ENCODE peak calls at places on chromosomes 3 and 15, in four cellular contexts. L, V, I and H are unnamed samples.

GRCh38 chr3:105618561-105618960 is 250.3 kb downstream of the CBLB start:
- DNase-seq in L (no peak), V (no peak), I (no peak), H (no peak)

GRCh38 chr15:31342381-31342780 is 15.7 kb downstream of the KLF13 start:
- DNase-seq in L (no peak), V (no peak), I (no peak), H (no peak)

GRCh38 chr3:101281616-101282015 is 38.8 kb downstream of the IMPG2 start:
- DNase-seq in L (no peak), V (peak; percentile 8), I (no peak), H (no peak)

GRCh38 chr3:102180291-102180931 is 254.4 kb upstream of the ZPLD1 start:
- DNase-seq in L (peak; percentile 91), V (no peak), I (no peak), H (peak; percentile 71)

GRCh38 chr3:46930945-46931403 is 45.6 kb downstream of the CCDC12 start:
- DNase-seq in L (no peak), V (no peak), I (no peak), H (peak; percentile 69)

GRCh38 chr15:77554306-77555080 is 78.2 kb downstream of the LINGO1 start:
- DNase-seq in L (no peak), V (peak; percentile 30), I (no peak), H (no peak)

GRCh38 chr3:42264399-42265058 is 1.5 kb downstream of the CCK start:
- DNase-seq in L (peak; percentile 83), V (no peak), I (no peak), H (no peak)

GRCh38 chr3:195701042-195701910 is 19.5 kb upstream of the MUC20 start:
- DNase-seq in L (no peak), V (no peak), I (no peak), H (no peak)

GRCh38 chr15:69801132-69801531 is 296.6 kb downstream of the TLE3 start:
- DNase-seq in L (no peak), V (no peak), I (no peak), H (no peak)

GRCh38 chr3:19576343-19576742 is 357.7 kb downstream of the EFHB start:
- DNase-seq in L (no peak), V (no peak), I (no peak), H (no peak)

GRCh38 chr15:77045985-77046384 is 24.9 kb downstream of the TSPAN3 start:
- DNase-seq in L (no peak), V (no peak), I (no peak), H (no peak)

GRCh38 chr15:73109751-73110150 is 57.5 kb downstream of the NEO1 start:
- DNase-seq in L (no peak), V (no peak), I (no peak), H (no peak)

GRCh38 chr3:153977148-153977547 is 144.0 kb upstream of the ARHGEF26 start:
- DNase-seq in L (peak; percentile 71), V (no peak), I (no peak), H (peak; percentile 47)

GRCh38 chr15:72342385-72342784 is 22.4 kb upstream of the CELF6 start:
- DNase-seq in L (peak; percentile 28), V (peak; percentile 66), I (peak; percentile 7), H (peak; percentile 70)

GRCh38 chr3:45465192-45465591 is 76.8 kb downstream of the LARS2 start:
- DNase-seq in L (no peak), V (no peak), I (no peak), H (no peak)

GRCh38 chr15:77032052-77032646 is 37.2 kb downstream of the PSTPIP1 start:
- DNase-seq in L (no peak), V (no peak), I (no peak), H (no peak)

GRCh38 chr3:190701096-190701532 is 161.4 kb downstream of the GMNC start:
- DNase-seq in L (peak; percentile 69), V (peak; percentile 52), I (peak; percentile 51), H (peak; percentile 87)

GRCh38 chr3:142209655-142210054 is 15.7 kb downstream of the GK5 start:
- DNase-seq in L (peak; percentile 97), V (no peak), I (no peak), H (peak; percentile 17)

GRCh38 chr3:169367016-169367415 is 296.5 kb downstream of the MECOM start:
- DNase-seq in L (no peak), V (no peak), I (no peak), H (no peak)

GRCh38 chr15:93372209-93372910 is 283.3 kb upstream of the RGMA start:
- DNase-seq in L (no peak), V (no peak), I (no peak), H (no peak)

GRCh38 chr15:79028411-79028964 is 62.1 kb downstream of the RASGRF1 start:
- DNase-seq in L (peak; percentile 48), V (peak; percentile 64), I (peak; percentile 52), H (peak; percentile 71)

GRCh38 chr3:111472556-111472955 is 69.4 kb upstream of the CD96 start:
- DNase-seq in L (no peak), V (no peak), I (no peak), H (peak; percentile 42)

GRCh38 chr3:147962408-147963164 is 553.4 kb downstream of the ZIC1 start:
- DNase-seq in L (no peak), V (no peak), I (no peak), H (no peak)

GRCh38 chr15:74958320-74958907 is 1.8 kb upstream of the RPP25 start:
- DNase-seq in L (peak; percentile 79), V (peak; percentile 68), I (no peak), H (peak; percentile 31)

GRCh38 chr3:182364723-182365650 is 428.3 kb upstream of the ATP11B start:
- DNase-seq in L (no peak), V (no peak), I (peak; percentile 94), H (peak; percentile 66)

GRCh38 chr15:48646364-48646763 is 855 bp upstream of the FBN1 start:
- DNase-seq in L (no peak), V (no peak), I (no peak), H (no peak)

GRCh38 chr3:141080407-141080806 is 29.3 kb downstream of the SPSB4 start:
- DNase-seq in L (no peak), V (no peak), I (no peak), H (no peak)

GRCh38 chr3:141083831-141084624 is 32.9 kb downstream of the SPSB4 start:
- DNase-seq in L (no peak), V (peak; percentile 86), I (no peak), H (no peak)

GRCh38 chr3:141082064-141082463 is 30.9 kb downstream of the SPSB4 start:
- DNase-seq in L (no peak), V (no peak), I (no peak), H (no peak)

GRCh38 chr3:141083226-141083625 is 32.1 kb downstream of the SPSB4 start:
- DNase-seq in L (no peak), V (no peak), I (no peak), H (no peak)

DNA sequence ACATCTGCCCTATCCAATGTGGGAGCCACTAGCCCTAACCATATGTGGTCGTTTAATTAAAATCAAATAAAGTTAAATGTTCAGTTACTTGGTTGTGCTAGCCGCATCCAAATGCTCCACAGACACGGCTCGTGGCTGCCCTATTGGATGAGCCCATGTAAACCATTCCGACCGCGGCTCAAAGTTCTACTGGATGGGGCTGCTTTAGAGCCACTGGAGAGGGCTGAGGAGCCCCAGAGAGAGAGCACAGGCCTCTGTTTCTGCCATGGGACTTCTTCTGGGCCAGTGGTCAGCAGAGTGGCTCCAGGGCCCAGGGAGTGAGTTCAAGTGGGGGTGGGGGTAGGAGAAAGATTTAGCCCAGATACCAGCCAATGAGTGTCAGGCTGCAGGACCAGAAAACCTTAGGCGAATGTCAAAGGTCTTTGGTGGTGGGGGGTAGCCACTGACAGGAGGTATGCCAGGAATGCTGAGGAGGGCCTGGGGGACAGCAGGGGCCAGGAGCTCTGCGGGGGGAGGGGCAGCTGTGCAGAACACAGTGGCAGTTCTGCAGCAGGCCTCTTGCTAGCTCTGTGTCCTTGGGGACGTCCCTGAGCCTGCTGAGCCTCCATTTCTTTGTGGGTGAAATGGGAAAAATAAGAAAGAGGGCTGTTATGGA is 30.1 kb downstream of the SPSB4 start:
- DNase-seq in L (no peak), V (peak; percentile 88), I (no peak), H (no peak)
- H3K4me1 ChIP-seq in L (peaks cover 8% of the 10 kb centered on the region), V (peaks cover 88% of the 10 kb centered on the region), I (no peaks in the 10 kb centered on the region), H (no peaks in the 10 kb centered on the region)

DNA sequence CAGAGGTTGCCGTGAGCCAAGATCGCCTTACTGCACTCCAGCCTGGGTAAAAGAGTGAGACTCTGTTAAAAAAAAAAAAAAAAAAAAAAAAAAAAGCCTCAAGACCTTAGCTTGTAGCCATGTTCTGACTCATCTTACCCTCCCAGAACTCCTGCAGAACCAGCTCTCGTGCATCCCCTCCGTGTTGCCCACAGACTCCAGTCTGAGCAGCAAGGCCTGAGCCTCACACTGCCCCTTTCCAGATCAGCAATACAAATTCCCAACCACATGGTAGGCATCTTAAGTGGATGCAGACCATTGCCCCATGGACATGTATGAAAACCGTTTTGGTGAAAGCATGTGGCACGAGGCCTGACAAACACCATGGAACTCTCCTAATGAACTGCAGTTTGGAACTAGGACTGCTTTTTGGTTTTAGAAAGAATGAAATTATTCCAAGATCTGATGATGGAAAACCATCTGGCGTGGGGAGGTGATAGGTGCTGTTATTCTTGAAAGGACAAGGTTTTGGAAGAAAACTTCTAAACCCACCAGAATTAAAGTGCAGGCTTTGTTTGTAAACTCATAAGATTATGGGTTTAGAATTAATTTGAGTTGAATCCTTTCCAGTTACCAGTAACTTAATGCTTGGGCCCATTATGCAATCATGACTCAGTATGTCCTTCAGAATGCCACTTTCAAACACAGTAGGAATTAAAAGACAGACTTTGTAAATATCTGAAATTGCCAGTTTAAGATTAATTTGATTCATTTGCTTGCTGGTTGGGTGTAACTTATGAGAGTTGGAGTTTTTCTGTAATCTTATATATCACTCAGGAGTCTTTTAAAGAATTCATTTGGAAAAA is 163.7 kb upstream of the LRTM1 start:
- DNase-seq in L (peak; percentile 8), V (no peak), I (no peak), H (peak; percentile 22)
- TF ChIP-seq EZH2phosphoT487 in L (no peak), V (no peak), I (no peak), H (no peak)

DNA sequence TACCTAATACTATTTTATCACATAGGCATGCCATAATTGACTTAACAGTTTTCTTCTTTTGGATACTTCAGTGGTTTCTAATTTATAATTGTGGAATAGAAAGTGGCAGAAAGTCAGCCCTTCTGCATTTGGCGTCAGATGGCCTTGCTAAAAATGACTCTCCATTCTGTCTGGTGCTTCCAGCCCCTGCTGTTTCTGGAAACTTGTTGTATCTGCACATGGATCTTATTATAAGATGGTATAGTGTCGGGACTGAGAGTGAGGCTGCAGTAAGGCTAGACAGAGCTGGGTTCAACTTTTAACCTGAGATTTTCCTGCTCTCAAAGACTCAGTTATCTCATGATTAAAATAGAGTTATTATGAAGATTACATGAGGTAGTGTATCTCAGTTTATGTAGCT is 74.8 kb upstream of the WDR72 start:
- DNase-seq in L (no peak), V (no peak), I (no peak), H (no peak)
- H3K4me1 ChIP-seq in L (no peaks in the 10 kb centered on the region), V (no peaks in the 10 kb centered on the region), I (no peaks in the 10 kb centered on the region), H (no peaks in the 10 kb centered on the region)

GRCh38 chr15:37823601-37824275 is 110.7 kb upstream of the TMCO5A start:
- DNase-seq in L (no peak), V (no peak), I (no peak), H (no peak)

GRCh38 chr15:37820380-37821128 is 113.9 kb upstream of the TMCO5A start:
- DNase-seq in L (no peak), V (no peak), I (no peak), H (no peak)

GRCh38 chr15:37814847-37815246 is 119.6 kb upstream of the TMCO5A start:
- DNase-seq in L (no peak), V (no peak), I (no peak), H (no peak)

GRCh38 chr15:37818152-37818677 is 116.2 kb upstream of the TMCO5A start:
- DNase-seq in L (no peak), V (no peak), I (no peak), H (no peak)

DNA sequence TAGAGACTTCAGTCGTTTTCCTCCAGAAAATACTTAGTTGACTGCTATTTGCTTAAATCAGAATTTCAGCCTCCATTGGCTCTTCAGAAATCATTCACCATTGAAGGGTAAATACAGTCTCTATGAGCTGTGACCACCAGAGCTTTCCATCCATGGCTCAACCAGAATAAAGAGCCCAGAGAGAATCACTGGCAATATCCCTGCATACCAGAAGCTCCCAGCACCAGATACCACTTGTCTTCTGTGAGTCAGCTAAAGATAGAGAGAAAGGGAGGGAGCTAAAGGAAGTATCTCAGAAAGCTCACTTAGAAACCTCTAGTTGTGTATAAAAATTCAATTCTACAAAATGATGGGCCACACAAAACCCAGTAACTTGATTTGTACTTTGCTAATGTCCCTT is 115.2 kb upstream of the TMCO5A start:
- DNase-seq in L (peak; percentile 25), V (no peak), I (no peak), H (no peak)
- TF ChIP-seq EZH2phosphoT487 in L (no peak), V (no peak), I (no peak), H (no peak)